ENCODE peak calls at places on chromosomes 3 and 15, in four cellular contexts. O, A, C and Z are unnamed samples.

GRCh38 chr15:89116404-89116803 is 28.1 kb downstream of the ABHD2 start:
- DNase-seq in O (peak; percentile 96), A (no peak), C (no peak), Z (no peak)

GRCh38 chr3:64916937-64917336 is 229.1 kb upstream of the ADAMTS9 start:
- DNase-seq in O (no peak), A (no peak), C (no peak), Z (no peak)

GRCh38 chr15:70020229-70020628 is 77.5 kb downstream of the TLE3 start:
- DNase-seq in O (no peak), A (no peak), C (no peak), Z (no peak)

GRCh38 chr3:58640700-58641372 is 25.7 kb downstream of the FAM3D start:
- DNase-seq in O (peak; percentile 24), A (peak; percentile 29), C (peak; percentile 85), Z (peak; percentile 86)

GRCh38 chr15:74884428-74885223 is 5.2 kb upstream of the MPI start:
- DNase-seq in O (no peak), A (no peak), C (peak; percentile 56), Z (no peak)

GRCh38 chr3:125110876-125111480 is 55.2 kb upstream of the HEG1 start:
- DNase-seq in O (no peak), A (no peak), C (no peak), Z (no peak)

GRCh38 chr3:186570941-186571643 is 572 bp downstream of the DNAJB11 start:
- DNase-seq in O (no peak), A (no peak), C (peak; percentile 17), Z (no peak)

GRCh38 chr15:72380743-72381142 is 4.9 kb upstream of the HEXA start:
- DNase-seq in O (no peak), A (no peak), C (no peak), Z (no peak)

GRCh38 chr3:53202331-53203015 is 41.5 kb downstream of the PRKCD start:
- DNase-seq in O (no peak), A (no peak), C (no peak), Z (peak; percentile 25)

GRCh38 chr15:58522391-58522790 is 90.6 kb downstream of the LIPC start:
- DNase-seq in O (no peak), A (no peak), C (peak; percentile 42), Z (peak; percentile 72)

GRCh38 chr15:97317163-97317562 is 643.3 kb upstream of the ARRDC4 start:
- DNase-seq in O (no peak), A (no peak), C (no peak), Z (no peak)

GRCh38 chr15:40263036-40263754 is 19.7 kb downstream of the ANKRD63 start:
- DNase-seq in O (no peak), A (no peak), C (peak; percentile 82), Z (no peak)

GRCh38 chr3:49295489-49296058 is 18.5 kb upstream of the C3orf62 start:
- DNase-seq in O (no peak), A (no peak), C (peak; percentile 68), Z (no peak)

GRCh38 chr15:63895787-63896218 is 62.1 kb upstream of the HERC1 start:
- DNase-seq in O (no peak), A (no peak), C (no peak), Z (no peak)

GRCh38 chr3:117752984-117753717 is 1043.6 kb downstream of the TUSC7 start:
- DNase-seq in O (no peak), A (no peak), C (peak; percentile 82), Z (no peak)

GRCh38 chr3:149553781-149554451 is 79.4 kb downstream of the TM4SF4 start:
- DNase-seq in O (no peak), A (no peak), C (peak; percentile 91), Z (peak; percentile 57)

GRCh38 chr3:51942603-51943450 is 664 bp downstream of the PARP3 start:
- DNase-seq in O (no peak), A (no peak), C (peak; percentile 94), Z (peak; percentile 74)

GRCh38 chr3:45890405-45890804 is 4.1 kb downstream of the CCR9 start:
- DNase-seq in O (no peak), A (no peak), C (no peak), Z (no peak)

GRCh38 chr3:39541442-39541841 is 74.0 kb downstream of the MOBP start:
- DNase-seq in O (no peak), A (no peak), C (no peak), Z (no peak)

GRCh38 chr3:3902156-3902555 is 102.9 kb downstream of the LRRN1 start:
- DNase-seq in O (no peak), A (no peak), C (no peak), Z (no peak)

GRCh38 chr3:40780341-40780800 is 255.6 kb downstream of the ZNF621 start:
- DNase-seq in O (no peak), A (no peak), C (peak; percentile 66), Z (peak; percentile 87)

GRCh38 chr3:55647086-55647485 is 160.0 kb upstream of the WNT5A start:
- DNase-seq in O (no peak), A (no peak), C (no peak), Z (no peak)

GRCh38 chr3:147921044-147921443 is 511.9 kb downstream of the ZIC1 start:
- DNase-seq in O (no peak), A (no peak), C (peak; percentile 53), Z (no peak)

GRCh38 chr15:89864958-89865739 is 28.6 kb downstream of the AP3S2 start:
- DNase-seq in O (no peak), A (no peak), C (no peak), Z (no peak)

GRCh38 chr3:49611714-49612113 is 57.4 kb downstream of the BSN start:
- DNase-seq in O (no peak), A (no peak), C (no peak), Z (no peak)

GRCh38 chr3:11600501-11601282 is 43.0 kb downstream of the VGLL4 start:
- DNase-seq in O (no peak), A (no peak), C (peak; percentile 99), Z (peak; percentile 74)

GRCh38 chr3:46420931-46421330 is 13.9 kb downstream of the CCRL2 start:
- DNase-seq in O (no peak), A (no peak), C (no peak), Z (no peak)

GRCh38 chr3:71397046-71397445 is 186.5 kb downstream of the FOXP1 start:
- DNase-seq in O (no peak), A (no peak), C (peak; percentile 60), Z (no peak)

GRCh38 chr3:181860243-181860642 is 148.5 kb downstream of the SOX2 start:
- DNase-seq in O (no peak), A (no peak), C (no peak), Z (no peak)

GRCh38 chr3:160473978-160474377 is 24.4 kb upstream of the TRIM59 start:
- DNase-seq in O (no peak), A (no peak), C (peak; percentile 94), Z (no peak)

GRCh38 chr3:24944803-24945202 is 450.2 kb upstream of the THRB start:
- DNase-seq in O (no peak), A (no peak), C (no peak), Z (no peak)

GRCh38 chr15:53978248-53978906 is at the start of gene UNC13C:
- DNase-seq in O (peak; percentile 24), A (no peak), C (peak; percentile 3), Z (peak; percentile 31)

GRCh38 chr15:79617071-79617470 is 184.9 kb downstream of the MINAR1 start:
- DNase-seq in O (no peak), A (no peak), C (no peak), Z (no peak)